ENCODE peak calls at places on chromosomes 2 and 18, in ten cellular contexts. W is substantia nigra; D is lower lobe of right lung; Q is cardiac muscle cell; F is head of caudate nucleus; I is tibial nerve; R is naive thymus-derived CD8-positive, alpha-beta T cell; Y is NCI-H82; U is IMR-90; P is astrocyte. M is an unnamed sample.
A peak's percentile ranks its signal among the peaks of the same experiment; 100 is the strongest.

GRCh38 chr2:161981679-161982300 is 92.2 kb downstream of the DPP4 start:
- DNase-seq in Q (no peak), D (no peak), W (no peak), R (no peak), P (no peak), I (no peak), Y (no peak), F (no peak), U (no peak), M (no peak)

GRCh38 chr2:127674241-127675209 is 805 bp downstream of the LIMS2 start:
- DNase-seq in I (no peak), R (no peak), D (no peak), U (no peak), W (no peak), Q (no peak), Y (peak; percentile 42), F (no peak), P (no peak), M (no peak)

GRCh38 chr2:168738057-168738456 is 64.4 kb upstream of the NOSTRIN start:
- DNase-seq in F (no peak), I (no peak), W (no peak), Y (no peak), Q (peak; percentile 23), D (no peak), P (peak; percentile 18), R (no peak), U (no peak), M (no peak)

GRCh38 chr2:30910686-30911085 is 103.4 kb upstream of the CAPN13 start:
- DNase-seq in F (no peak), Y (no peak), U (no peak), W (no peak), I (no peak), Q (no peak), P (no peak), R (no peak), D (no peak), M (no peak)

GRCh38 chr2:40168546-40168945 is 283.3 kb downstream of the SLC8A1 start:
- DNase-seq in W (no peak), R (no peak), D (no peak), Q (no peak), Y (no peak), U (no peak), P (no peak), I (no peak), F (no peak), M (no peak)

GRCh38 chr2:8472545-8473361 is 209.1 kb upstream of the ID2 start:
- DNase-seq in U (no peak), I (no peak), Q (no peak), D (no peak), Y (peak; percentile 5), P (no peak), R (no peak), F (no peak), W (no peak), M (no peak)

GRCh38 chr18:8480506-8481328 is 128.5 kb upstream of the RAB12 start:
- DNase-seq in D (no peak), Q (peak; percentile 84), F (peak; percentile 67), R (no peak), P (peak; percentile 30), I (peak; percentile 33), Y (peak; percentile 74), W (peak; percentile 6), U (peak; percentile 73), M (peak; percentile 74)

GRCh38 chr2:174331731-174332606 is 2.8 kb upstream of the SP9 start:
- DNase-seq in I (no peak), R (no peak), U (no peak), W (no peak), D (no peak), Y (peak; percentile 85), F (no peak), Q (no peak), P (no peak), M (no peak)

GRCh38 chr2:152863826-152864225 is 145.4 kb downstream of the ARL6IP6 start:
- DNase-seq in Q (no peak), P (no peak), W (no peak), I (no peak), D (no peak), F (no peak), Y (no peak), U (no peak), R (no peak), M (no peak)

GRCh38 chr2:136818839-136819238 is 53.5 kb downstream of the THSD7B start:
- DNase-seq in W (no peak), D (no peak), F (no peak), Y (no peak), U (no peak), R (no peak), I (no peak), P (no peak), Q (no peak), M (no peak)

GRCh38 chr2:26410764-26411243 is 9.1 kb downstream of the DRC1 start:
- DNase-seq in W (no peak), Q (no peak), F (no peak), P (no peak), D (no peak), Y (no peak), R (no peak), I (no peak), U (no peak), M (no peak)

GRCh38 chr2:50484371-50484770 is 547.6 kb downstream of the NRXN1 start:
- DNase-seq in F (no peak), P (no peak), U (no peak), Y (no peak), I (no peak), D (no peak), R (no peak), W (no peak), Q (no peak), M (no peak)

GRCh38 chr2:165959371-165959770 is 5.8 kb upstream of the TTC21B start:
- DNase-seq in Q (no peak), F (no peak), U (no peak), P (no peak), W (no peak), D (no peak), R (no peak), I (no peak), Y (no peak), M (no peak)

M was measured in foreskin fibroblast.